ENCODE peak calls at places on chromosome 22, in eight cellular contexts. One of them, this sample, is unnamed.
A peak's percentile ranks its signal among the peaks of the same experiment; 100 is the strongest.

GRCh38 chr22:37454857-37455686 is 27.8 kb upstream of the ELFN2 start:
- DNase-seq in naive thymus-derived CD4-positive, alpha-beta T cell: no peak
- DNase-seq in activated CD4-positive, CD25-positive, alpha-beta regulatory T cell: no peak
- DNase-seq in smooth muscle cell of the brain vasculature: no peak
- DNase-seq in tibial artery: no peak
- DNase-seq in activated naive CD4-positive, alpha-beta T cell: no peak
- DNase-seq in cardiac fibroblast: peak; percentile 89
- DNase-seq in esophagus squamous epithelium: no peak
- DNase-seq in this sample: peak; percentile 67

GRCh38 chr22:31046591-31047226 is 34.4 kb upstream of the SMTN start:
- DNase-seq in naive thymus-derived CD4-positive, alpha-beta T cell: no peak
- DNase-seq in activated CD4-positive, CD25-positive, alpha-beta regulatory T cell: no peak
- DNase-seq in smooth muscle cell of the brain vasculature: peak; percentile 54
- DNase-seq in tibial artery: peak; percentile 77
- DNase-seq in activated naive CD4-positive, alpha-beta T cell: no peak
- DNase-seq in cardiac fibroblast: peak; percentile 76
- DNase-seq in esophagus squamous epithelium: no peak
- DNase-seq in this sample: no peak

GRCh38 chr22:46769191-46769675 is 6.8 kb downstream of the TBC1D22A start:
- DNase-seq in naive thymus-derived CD4-positive, alpha-beta T cell: no peak
- DNase-seq in activated CD4-positive, CD25-positive, alpha-beta regulatory T cell: no peak
- DNase-seq in smooth muscle cell of the brain vasculature: no peak
- DNase-seq in tibial artery: no peak
- DNase-seq in activated naive CD4-positive, alpha-beta T cell: no peak
- DNase-seq in cardiac fibroblast: no peak
- DNase-seq in esophagus squamous epithelium: no peak
- DNase-seq in this sample: no peak

GRCh38 chr22:42872821-42873220 is 15.7 kb upstream of the ARFGAP3 start:
- DNase-seq in naive thymus-derived CD4-positive, alpha-beta T cell: no peak
- DNase-seq in activated CD4-positive, CD25-positive, alpha-beta regulatory T cell: no peak
- DNase-seq in smooth muscle cell of the brain vasculature: no peak
- DNase-seq in tibial artery: no peak
- DNase-seq in activated naive CD4-positive, alpha-beta T cell: no peak
- DNase-seq in cardiac fibroblast: no peak
- DNase-seq in esophagus squamous epithelium: no peak
- DNase-seq in this sample: no peak

GRCh38 chr22:37337204-37337943 is 55.1 kb downstream of the CYTH4 start:
- DNase-seq in naive thymus-derived CD4-positive, alpha-beta T cell: no peak
- DNase-seq in activated CD4-positive, CD25-positive, alpha-beta regulatory T cell: no peak
- DNase-seq in smooth muscle cell of the brain vasculature: no peak
- DNase-seq in tibial artery: no peak
- DNase-seq in activated naive CD4-positive, alpha-beta T cell: no peak
- DNase-seq in cardiac fibroblast: peak; percentile 45
- DNase-seq in esophagus squamous epithelium: no peak
- DNase-seq in this sample: peak; percentile 24

GRCh38 chr22:49884503-49885260 is 31.0 kb downstream of the ZBED4 start:
- DNase-seq in naive thymus-derived CD4-positive, alpha-beta T cell: no peak
- DNase-seq in activated CD4-positive, CD25-positive, alpha-beta regulatory T cell: no peak
- DNase-seq in smooth muscle cell of the brain vasculature: no peak
- DNase-seq in tibial artery: no peak
- DNase-seq in activated naive CD4-positive, alpha-beta T cell: no peak
- DNase-seq in cardiac fibroblast: no peak
- DNase-seq in esophagus squamous epithelium: no peak
- DNase-seq in this sample: no peak

GRCh38 chr22:42990131-42990838 is 24.7 kb downstream of the PACSIN2 start:
- DNase-seq in naive thymus-derived CD4-positive, alpha-beta T cell: no peak
- DNase-seq in activated CD4-positive, CD25-positive, alpha-beta regulatory T cell: no peak
- DNase-seq in smooth muscle cell of the brain vasculature: peak; percentile 49
- DNase-seq in tibial artery: peak; percentile 76
- DNase-seq in activated naive CD4-positive, alpha-beta T cell: no peak
- DNase-seq in cardiac fibroblast: peak; percentile 90
- DNase-seq in esophagus squamous epithelium: no peak
- DNase-seq in this sample: peak; percentile 88

GRCh38 chr22:33210129-33210784 is 152.1 kb upstream of the SYN3 start:
- DNase-seq in naive thymus-derived CD4-positive, alpha-beta T cell: no peak
- DNase-seq in activated CD4-positive, CD25-positive, alpha-beta regulatory T cell: no peak
- DNase-seq in smooth muscle cell of the brain vasculature: no peak
- DNase-seq in tibial artery: no peak
- DNase-seq in activated naive CD4-positive, alpha-beta T cell: no peak
- DNase-seq in cardiac fibroblast: peak; percentile 37
- DNase-seq in esophagus squamous epithelium: no peak
- DNase-seq in this sample: peak; percentile 24

GRCh38 chr22:27687984-27688545 is 113.5 kb downstream of the MN1 start:
- DNase-seq in naive thymus-derived CD4-positive, alpha-beta T cell: no peak
- DNase-seq in activated CD4-positive, CD25-positive, alpha-beta regulatory T cell: no peak
- DNase-seq in smooth muscle cell of the brain vasculature: no peak
- DNase-seq in tibial artery: no peak
- DNase-seq in activated naive CD4-positive, alpha-beta T cell: no peak
- DNase-seq in cardiac fibroblast: no peak
- DNase-seq in esophagus squamous epithelium: no peak
- DNase-seq in this sample: peak; percentile 56

GRCh38 chr22:49934144-49934890 is 15.9 kb downstream of the CRELD2 start:
- DNase-seq in naive thymus-derived CD4-positive, alpha-beta T cell: peak; percentile 43
- DNase-seq in activated CD4-positive, CD25-positive, alpha-beta regulatory T cell: no peak
- DNase-seq in smooth muscle cell of the brain vasculature: no peak
- DNase-seq in tibial artery: no peak
- DNase-seq in activated naive CD4-positive, alpha-beta T cell: no peak
- DNase-seq in cardiac fibroblast: peak; percentile 51
- DNase-seq in esophagus squamous epithelium: no peak
- DNase-seq in this sample: no peak

GRCh38 chr22:44221710-44222475 is 41.2 kb downstream of the PARVG start:
- DNase-seq in naive thymus-derived CD4-positive, alpha-beta T cell: no peak
- DNase-seq in activated CD4-positive, CD25-positive, alpha-beta regulatory T cell: no peak
- DNase-seq in smooth muscle cell of the brain vasculature: no peak
- DNase-seq in tibial artery: no peak
- DNase-seq in activated naive CD4-positive, alpha-beta T cell: no peak
- DNase-seq in cardiac fibroblast: no peak
- DNase-seq in esophagus squamous epithelium: no peak
- DNase-seq in this sample: no peak

GRCh38 chr22:19377565-19378361 is 53.8 kb downstream of the HIRA start:
- DNase-seq in naive thymus-derived CD4-positive, alpha-beta T cell: no peak
- DNase-seq in activated CD4-positive, CD25-positive, alpha-beta regulatory T cell: no peak
- DNase-seq in smooth muscle cell of the brain vasculature: no peak
- DNase-seq in tibial artery: no peak
- DNase-seq in activated naive CD4-positive, alpha-beta T cell: no peak
- DNase-seq in cardiac fibroblast: no peak
- DNase-seq in esophagus squamous epithelium: no peak
- DNase-seq in this sample: no peak

GRCh38 chr22:42932197-42932519 is 75.1 kb upstream of the ARFGAP3 start:
- DNase-seq in naive thymus-derived CD4-positive, alpha-beta T cell: no peak
- DNase-seq in activated CD4-positive, CD25-positive, alpha-beta regulatory T cell: no peak
- DNase-seq in smooth muscle cell of the brain vasculature: no peak
- DNase-seq in tibial artery: no peak
- DNase-seq in activated naive CD4-positive, alpha-beta T cell: no peak
- DNase-seq in cardiac fibroblast: no peak
- DNase-seq in esophagus squamous epithelium: no peak
- DNase-seq in this sample: no peak

GRCh38 chr22:46974631-46975585 is 212.5 kb downstream of the TBC1D22A start:
- DNase-seq in naive thymus-derived CD4-positive, alpha-beta T cell: no peak
- DNase-seq in activated CD4-positive, CD25-positive, alpha-beta regulatory T cell: no peak
- DNase-seq in smooth muscle cell of the brain vasculature: no peak
- DNase-seq in tibial artery: no peak
- DNase-seq in activated naive CD4-positive, alpha-beta T cell: no peak
- DNase-seq in cardiac fibroblast: no peak
- DNase-seq in esophagus squamous epithelium: no peak
- DNase-seq in this sample: no peak

GRCh38 chr22:46979506-46979905 is 217.1 kb downstream of the TBC1D22A start:
- DNase-seq in naive thymus-derived CD4-positive, alpha-beta T cell: no peak
- DNase-seq in activated CD4-positive, CD25-positive, alpha-beta regulatory T cell: no peak
- DNase-seq in smooth muscle cell of the brain vasculature: no peak
- DNase-seq in tibial artery: no peak
- DNase-seq in activated naive CD4-positive, alpha-beta T cell: no peak
- DNase-seq in cardiac fibroblast: no peak
- DNase-seq in esophagus squamous epithelium: no peak
- DNase-seq in this sample: no peak